ENCODE peak calls at places on chromosomes 12 and 14, in eight cellular contexts. S is AG04450; G is CD8-positive, alpha-beta T cell; Q is cardiac muscle cell; A is suprapubic skin; B is spleen; E is pancreas; L is tibial nerve. O is an unnamed sample. For H3K9me3, the result is how much of the 10 kb centered on the place peaks cover.

GRCh38 chr14:68284333-68284732 is 464.8 kb downstream of the RAD51B start:
- DNase-seq in S (no peak), G (no peak), Q (peak), A (no peak), B (no peak), E (no peak), L (no peak), O (no peak)

GRCh38 chr14:99241314-99242035 is 30.5 kb downstream of the BCL11B start:
- DNase-seq in S (no peak), G (peak), Q (no peak), A (no peak), B (no peak), E (no peak), L (no peak), O (no peak)

GRCh38 chr14:49017451-49017850 is 568.7 kb downstream of the RPS29 start:
- DNase-seq in S (no peak), G (no peak), Q (no peak), A (no peak), B (no peak), E (no peak), L (no peak), O (no peak)

GRCh38 chr12:124408822-124409517 is 114.1 kb downstream of the RFLNA start:
- DNase-seq in S (no peak), G (no peak), Q (no peak), A (no peak), B (no peak), E (no peak), L (no peak), O (no peak)

GRCh38 chr12:42607584-42607984 is 18.0 kb upstream of the PRICKLE1 start:
- DNase-seq in S (no peak), G (no peak), Q (no peak), A (no peak), B (no peak), E (no peak), L (no peak), O (no peak)

GRCh38 chr14:59398841-59399240 is 66.3 kb downstream of the GPR135 start:
- DNase-seq in S (no peak), G (no peak), Q (no peak), A (no peak), B (no peak), E (no peak), L (no peak), O (no peak)

GRCh38 chr12:1083888-1084262 is 92.9 kb downstream of the ERC1 start:
- DNase-seq in S (peak), G (no peak), Q (peak), A (no peak), B (no peak), E (no peak), L (peak), O (no peak)

GRCh38 chr14:41718477-41719166 is 111.9 kb downstream of the LRFN5 start:
- DNase-seq in S (no peak), G (no peak), Q (no peak), A (no peak), B (no peak), E (no peak), L (no peak), O (no peak)

GRCh38 chr12:10301103-10301502 is 6.6 kb upstream of the KLRD1 start:
- DNase-seq in S (no peak), G (no peak), Q (no peak), A (no peak), B (no peak), E (no peak), L (no peak), O (no peak)

GRCh38 chr14:99460793-99461192 is 19.9 kb downstream of the SETD3 start:
- DNase-seq in S (no peak), G (no peak), Q (no peak), A (no peak), B (no peak), E (no peak), L (no peak), O (no peak)

GRCh38 chr14:104681689-104682074 is 7.7 kb upstream of the INF2 start:
- DNase-seq in S (no peak), G (no peak), Q (peak), A (peak), B (peak), E (peak), L (peak), O (peak)

GRCh38 chr14:77024171-77024627 is 4.3 kb downstream of the IRF2BPL start:
- DNase-seq in S (no peak), G (peak), Q (peak), A (no peak), B (no peak), E (no peak), L (no peak), O (no peak)

GRCh38 chr12:33438890-33439586 is 581 bp downstream of the SYT10 start:
- DNase-seq in S (no peak), G (no peak), Q (no peak), A (peak), B (peak), E (peak), L (no peak), O (peak)

GRCh38 chr14:60161176-60162107 is 3.8 kb downstream of the DHRS7 start:
- DNase-seq in S (no peak), G (no peak), Q (peak), A (peak), B (no peak), E (no peak), L (peak), O (no peak)

GRCh38 chr14:63182967-63183366 is 21.3 kb upstream of the RHOJ start:
- DNase-seq in S (no peak), G (no peak), Q (no peak), A (no peak), B (no peak), E (no peak), L (no peak), O (no peak)

GRCh38 chr14:88199882-88200281 is 123.2 kb downstream of the KCNK10 start:
- DNase-seq in S (no peak), G (no peak), Q (no peak), A (no peak), B (no peak), E (no peak), L (no peak), O (no peak)

GRCh38 chr14:88195676-88196075 is 127.4 kb downstream of the KCNK10 start:
- DNase-seq in S (no peak), G (no peak), Q (peak), A (no peak), B (no peak), E (no peak), L (no peak), O (no peak)

GRCh38 chr14:88202296-88202695 is 120.8 kb downstream of the KCNK10 start:
- DNase-seq in S (no peak), G (no peak), Q (no peak), A (no peak), B (no peak), E (no peak), L (no peak), O (no peak)

GRCh38 chr14:88196925-88197324 is 126.1 kb downstream of the KCNK10 start:
- DNase-seq in S (no peak), G (no peak), Q (no peak), A (no peak), B (no peak), E (no peak), L (no peak), O (no peak)

GRCh38 chr14:88198441-88198840 is 124.6 kb downstream of the KCNK10 start:
- DNase-seq in S (no peak), G (no peak), Q (no peak), A (no peak), B (no peak), E (no peak), L (no peak), O (no peak)
- TF ChIP-seq CTCF in S (no peak), G (no peak), Q (no peak), A (no peak), B (no peak), E (no peak), L (no peak), O (no peak)

GRCh38 chr12:91920740-91921139 is 224.9 kb downstream of the BTG1 start:
- DNase-seq in S (no peak), G (no peak), Q (no peak), A (no peak), B (no peak), E (no peak), L (no peak), O (no peak)

GRCh38 chr12:91923864-91924263 is 221.8 kb downstream of the BTG1 start:
- DNase-seq in S (no peak), G (no peak), Q (no peak), A (no peak), B (peak), E (peak), L (no peak), O (no peak)

GRCh38 chr12:91922674-91923073 is 223.0 kb downstream of the BTG1 start:
- DNase-seq in S (no peak), G (no peak), Q (peak), A (no peak), B (no peak), E (no peak), L (no peak), O (no peak)

GRCh38 chr12:91921555-91921954 is 224.1 kb downstream of the BTG1 start:
- DNase-seq in S (no peak), G (no peak), Q (no peak), A (no peak), B (no peak), E (no peak), L (no peak), O (no peak)

DNA sequence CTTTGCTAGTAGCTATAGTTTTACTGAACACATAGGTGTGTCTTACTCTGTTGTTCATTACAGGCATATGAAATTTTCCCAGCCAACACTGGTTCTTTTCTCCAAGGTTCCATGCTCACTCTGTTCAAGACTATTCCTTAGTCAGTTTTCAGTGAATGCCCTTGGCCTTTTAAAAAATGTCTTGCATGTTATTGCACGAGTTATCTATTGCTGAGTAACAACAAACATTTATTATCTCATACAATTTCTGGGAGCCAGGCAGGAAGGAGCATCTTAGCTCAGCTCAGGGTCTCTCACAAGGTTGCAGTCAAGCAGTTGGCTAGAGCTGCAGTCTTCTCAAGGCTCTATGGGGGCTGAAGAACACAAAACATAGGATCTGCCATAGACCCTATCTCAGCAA is 223.5 kb downstream of the BTG1 start:
- DNase-seq in S (no peak), G (no peak), Q (no peak), A (no peak), B (no peak), E (no peak), L (no peak), O (no peak)
- H3K4me3 ChIP-seq in S (no peak), G (no peak), Q (no peak), A (no peak), B (no peak), E (no peak), L (no peak), O (no peak)

DNA sequence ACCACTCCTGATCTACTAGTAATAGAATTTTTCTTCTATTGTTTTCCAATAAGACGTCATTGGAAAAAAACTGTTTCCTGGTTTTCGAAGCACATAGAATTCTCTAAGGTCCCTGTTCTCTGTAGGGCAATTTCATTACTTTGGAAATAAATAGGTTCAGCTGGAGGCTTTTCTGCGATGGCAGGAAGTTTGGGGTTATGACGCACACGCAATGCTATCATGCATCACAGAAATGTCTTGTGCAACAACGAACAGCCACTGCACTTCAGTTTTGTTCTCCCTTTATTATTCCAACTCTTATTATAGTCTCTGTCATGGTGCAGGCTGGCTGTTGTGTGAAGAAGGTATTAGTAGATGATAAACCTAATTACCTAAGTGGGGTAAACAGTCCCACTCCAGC is 59.0 kb downstream of the KCNK10 start:
- DNase-seq in S (no peak), G (no peak), Q (peak), A (no peak), B (no peak), E (no peak), L (no peak), O (no peak)
- H3K9me3 ChIP-seq in S (under half), G (under half), Q (under half), A (under half), B (under half), E (under half), L (under half), O (under half)

DNA sequence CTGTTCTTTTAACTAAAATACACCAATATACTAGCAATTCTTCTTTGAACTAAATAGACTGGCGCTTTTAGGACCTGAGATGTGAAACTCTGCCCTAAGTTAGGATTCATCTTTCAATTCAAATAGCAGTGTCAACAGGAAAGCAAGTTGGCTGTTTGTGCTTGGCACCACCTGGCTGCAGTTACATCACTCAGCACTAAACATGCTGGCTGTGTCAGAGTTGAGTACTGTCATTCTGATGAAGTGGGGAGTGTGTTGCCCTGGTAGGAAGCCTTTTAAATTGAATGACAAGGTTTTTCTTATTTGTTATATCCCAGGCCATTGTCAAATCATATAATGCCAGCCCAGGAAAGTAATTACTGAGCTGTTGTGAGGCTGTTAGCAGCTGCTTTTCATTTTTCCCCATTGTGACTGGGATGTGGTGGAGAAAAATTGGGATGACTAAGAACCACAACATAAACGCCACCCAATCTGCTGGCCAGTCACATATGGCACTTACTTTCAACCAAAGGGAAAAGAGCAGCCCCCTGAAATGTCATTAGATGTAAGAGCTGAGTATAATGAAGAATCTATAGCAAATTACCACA is 106.5 kb upstream of the PRKD1 start:
- DNase-seq in S (no peak), G (no peak), Q (no peak), A (no peak), B (no peak), E (no peak), L (no peak), O (no peak)
- TF ChIP-seq CTCF in S (no peak), G (no peak), Q (no peak), A (no peak), B (no peak), E (no peak), L (no peak), O (no peak)

GRCh38 chr12:95205685-95206084 is 11.6 kb downstream of the FGD6 start:
- DNase-seq in S (peak), G (no peak), Q (peak), A (no peak), B (no peak), E (no peak), L (peak), O (no peak)

GRCh38 chr12:95206916-95207315 is 10.4 kb downstream of the FGD6 start:
- DNase-seq in S (no peak), G (no peak), Q (no peak), A (no peak), B (no peak), E (no peak), L (no peak), O (no peak)

GRCh38 chr12:95205016-95205415 is 12.3 kb downstream of the FGD6 start:
- DNase-seq in S (no peak), G (no peak), Q (no peak), A (no peak), B (no peak), E (no peak), L (no peak), O (no peak)

GRCh38 chr12:95208678-95209077 is 8.6 kb downstream of the FGD6 start:
- DNase-seq in S (no peak), G (no peak), Q (no peak), A (no peak), B (no peak), E (no peak), L (no peak), O (no peak)

GRCh38 chr12:95207407-95207806 is 9.9 kb downstream of the FGD6 start:
- DNase-seq in S (no peak), G (no peak), Q (no peak), A (no peak), B (no peak), E (no peak), L (no peak), O (no peak)
- H3K4me3 ChIP-seq in S (no peak), G (no peak), Q (no peak), A (no peak), B (no peak), E (no peak), L (no peak), O (no peak)

GRCh38 chr12:131133015-131133905 is 179.6 kb downstream of the ADGRD1 start:
- DNase-seq in S (no peak), G (no peak), Q (peak), A (peak), B (peak), E (no peak), L (peak), O (no peak)
- H3K9me3 ChIP-seq in S (half or more), G (under half), Q (under half), A (under half), B (under half), E (under half), L (under half), O (under half)

GRCh38 chr12:106205208-106206069 is 42.4 kb downstream of the CKAP4 start:
- DNase-seq in S (no peak), G (no peak), Q (no peak), A (no peak), B (peak), E (peak), L (no peak), O (no peak)
- TF ChIP-seq CTCF in S (no peak), G (no peak), Q (no peak), A (no peak), B (no peak), E (no peak), L (no peak), O (no peak)

DNA sequence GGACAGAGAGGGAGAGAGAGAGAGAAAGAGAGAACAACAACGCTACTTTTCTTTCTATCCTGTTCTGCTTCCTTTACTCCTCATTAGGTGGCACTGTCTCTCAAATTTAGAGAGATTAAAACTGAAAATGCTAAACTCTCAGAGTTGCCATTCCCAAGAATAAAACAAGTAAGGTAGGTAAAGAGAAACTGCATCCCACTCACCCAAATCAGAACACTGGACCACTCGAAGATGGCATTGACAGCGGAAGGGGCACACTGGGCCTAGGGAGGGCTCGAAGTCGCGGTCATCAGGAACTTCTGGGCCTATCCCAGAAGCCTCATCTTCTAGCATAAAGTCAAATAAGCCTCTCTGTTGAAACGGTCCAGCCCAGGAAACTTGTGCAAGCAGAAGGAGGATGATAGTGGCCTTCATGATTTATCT is 4.5 kb downstream of the DCN start:
- DNase-seq in S (no peak), G (no peak), Q (peak), A (peak), B (no peak), E (peak), L (no peak), O (no peak)
- H3K4me3 ChIP-seq in S (peak), G (no peak), Q (no peak), A (peak), B (no peak), E (no peak), L (peak), O (peak)